ENCODE peak calls at places on chromosomes 5 and 9, in nine cellular contexts. I is NCI-H345; G is NCI-H1105 treated with DMSO at 0.1 percent for 48 hours; M is fibroblast of the aortic adventitia; T is activated T-cell treated with anti-CD3 and anti-CD28 coated beads, Interleukin-2, amount 50 U/mL, for 72 hours; S is stimulated activated CD4-positive, alpha-beta T cell treated with anti-CD3 and anti-CD28 coated beads, Interleukin-1b, Interleukin-23, amount 100 ng/mL, for 1 hour; P is HTR-8/SVneo; Q is hypothalamus; J is astrocyte of the spinal cord. H is an unnamed sample.

GRCh38 chr5:2680979-2681378 is 70.5 kb downstream of the IRX2 start:
- DNase-seq in I (no peak), G (no peak), M (no peak), T (no peak), S (no peak), P (no peak), Q (no peak), J (peak), H (no peak)

GRCh38 chr5:173010547-173011464 is 27.2 kb downstream of the ATP6V0E1 start:
- DNase-seq in I (no peak), G (no peak), M (peak), T (no peak), S (no peak), P (no peak), Q (peak), J (no peak), H (no peak)

GRCh38 chr9:136881691-136882108 is 4.6 kb upstream of the TRAF2 start:
- DNase-seq in I (no peak), G (no peak), M (peak), T (peak), S (no peak), P (no peak), Q (no peak), J (no peak), H (no peak)

GRCh38 chr9:4316409-4316808 is 16.5 kb upstream of the GLIS3 start:
- DNase-seq in I (no peak), G (no peak), M (no peak), T (no peak), S (no peak), P (no peak), Q (no peak), J (no peak), H (no peak)

GRCh38 chr5:94440015-94440414 is 178.4 kb downstream of the KIAA0825 start:
- DNase-seq in I (peak), G (no peak), M (no peak), T (no peak), S (no peak), P (no peak), Q (no peak), J (no peak), H (no peak)

GRCh38 chr5:87116821-87117512 is 150.7 kb upstream of the RASA1 start:
- DNase-seq in I (no peak), G (no peak), M (no peak), T (no peak), S (no peak), P (no peak), Q (no peak), J (no peak), H (no peak)

GRCh38 chr9:112520069-112520468 is 33.4 kb downstream of the KIAA1958 start:
- DNase-seq in I (no peak), G (no peak), M (no peak), T (no peak), S (no peak), P (no peak), Q (no peak), J (no peak), H (no peak)

GRCh38 chr9:19999491-20000057 is 210.7 kb upstream of the SLC24A2 start:
- DNase-seq in I (no peak), G (no peak), M (peak), T (peak), S (no peak), P (peak), Q (no peak), J (peak), H (no peak)

GRCh38 chr5:464843-465590 is 22.0 kb downstream of the EXOC3 start:
- DNase-seq in I (no peak), G (no peak), M (no peak), T (no peak), S (no peak), P (no peak), Q (no peak), J (no peak), H (no peak)

GRCh38 chr9:130336027-130336595 is 70.6 kb downstream of the HMCN2 start:
- DNase-seq in I (no peak), G (no peak), M (no peak), T (no peak), S (no peak), P (no peak), Q (no peak), J (no peak), H (no peak)

GRCh38 chr9:76512826-76513225 is 53.8 kb downstream of the GCNT1 start:
- DNase-seq in I (no peak), G (no peak), M (peak), T (no peak), S (no peak), P (no peak), Q (no peak), J (peak), H (no peak)

GRCh38 chr9:33458444-33458843 is 11.1 kb upstream of the AQP3 start:
- DNase-seq in I (no peak), G (no peak), M (no peak), T (peak), S (peak), P (peak), Q (no peak), J (no peak), H (peak)

GRCh38 chr5:18141260-18141659 is 507.0 kb downstream of the TAF11L14 start:
- DNase-seq in I (no peak), G (no peak), M (no peak), T (no peak), S (no peak), P (no peak), Q (no peak), J (no peak), H (no peak)

GRCh38 chr5:25028994-25029393 is 384.2 kb upstream of the CDH10 start:
- DNase-seq in I (peak), G (peak), M (no peak), T (no peak), S (no peak), P (no peak), Q (no peak), J (peak), H (no peak)

GRCh38 chr9:107693620-107694326 is 204.2 kb upstream of the KLF4 start:
- DNase-seq in I (no peak), G (no peak), M (peak), T (no peak), S (no peak), P (no peak), Q (no peak), J (peak), H (no peak)

GRCh38 chr9:104287255-104287872 is 193.3 kb downstream of the SMC2 start:
- DNase-seq in I (no peak), G (no peak), M (no peak), T (no peak), S (no peak), P (no peak), Q (no peak), J (no peak), H (no peak)

GRCh38 chr9:98361645-98362044 is 106.2 kb upstream of the TBC1D2 start:
- DNase-seq in I (no peak), G (no peak), M (no peak), T (no peak), S (no peak), P (no peak), Q (no peak), J (no peak), H (no peak)

GRCh38 chr5:169103586-169104174 is 197.3 kb downstream of the SLIT3 start:
- DNase-seq in I (no peak), G (no peak), M (no peak), T (no peak), S (no peak), P (no peak), Q (no peak), J (no peak), H (no peak)

GRCh38 chr5:103624035-103624461 is 61.5 kb upstream of the NUDT12 start:
- DNase-seq in I (no peak), G (no peak), M (peak), T (no peak), S (no peak), P (no peak), Q (no peak), J (peak), H (no peak)

GRCh38 chr5:5422819-5423515 is 490 bp downstream of the ICE1 start:
- DNase-seq in I (peak), G (no peak), M (no peak), T (peak), S (no peak), P (no peak), Q (no peak), J (no peak), H (no peak)

GRCh38 chr9:109115931-109116541 is 3.7 kb downstream of the TMEM245 start:
- DNase-seq in I (no peak), G (no peak), M (peak), T (no peak), S (no peak), P (no peak), Q (no peak), J (peak), H (no peak)

GRCh38 chr5:180901204-180902009 is 2.4 kb downstream of the BTNL8 start:
- DNase-seq in I (no peak), G (no peak), M (no peak), T (no peak), S (no peak), P (no peak), Q (no peak), J (no peak), H (no peak)

GRCh38 chr9:128399851-128400250 is 20.8 kb upstream of the CERCAM start:
- DNase-seq in I (no peak), G (no peak), M (no peak), T (no peak), S (no peak), P (no peak), Q (no peak), J (no peak), H (no peak)

GRCh38 chr5:52779213-52779612 is 8.5 kb upstream of the ITGA1 start:
- DNase-seq in I (no peak), G (no peak), M (no peak), T (no peak), S (no peak), P (no peak), Q (no peak), J (no peak), H (no peak)

GRCh38 chr5:157917909-157918809 is 59.2 kb upstream of the CLINT1 start:
- DNase-seq in I (peak), G (no peak), M (peak), T (peak), S (peak), P (peak), Q (no peak), J (peak), H (peak)

GRCh38 chr9:110173322-110173642 is 34.7 kb downstream of the C9orf152 start:
- DNase-seq in I (no peak), G (no peak), M (no peak), T (no peak), S (no peak), P (no peak), Q (no peak), J (no peak), H (no peak)

GRCh38 chr9:93634311-93635185 is 58.2 kb downstream of the PHF2 start:
- DNase-seq in I (no peak), G (no peak), M (no peak), T (no peak), S (no peak), P (no peak), Q (no peak), J (no peak), H (no peak)

GRCh38 chr5:167205881-167206280 is 1085.6 kb upstream of the WWC1 start:
- DNase-seq in I (no peak), G (no peak), M (no peak), T (no peak), S (no peak), P (no peak), Q (no peak), J (no peak), H (no peak)

GRCh38 chr9:75001719-75002421 is 26.2 kb downstream of the CARNMT1 start:
- DNase-seq in I (peak), G (peak), M (peak), T (peak), S (no peak), P (peak), Q (no peak), J (peak), H (no peak)

H was measured in T follicular helper cell.